ENCODE peak calls at places on chromosomes 7 and 10, in eight cellular contexts. H, N, I, U, G, J, A and F are unnamed samples.

GRCh38 chr7:41116817-41117216 is 586.1 kb downstream of the INHBA start:
- DNase-seq in U (no peak), A (no peak), H (no peak), J (no peak), G (no peak), N (no peak), I (no peak), F (no peak)

GRCh38 chr10:118504044-118504944 is 91.2 kb downstream of the PRLHR start:
- DNase-seq in H (peak), J (no peak), A (peak), N (no peak), I (no peak), U (peak), G (no peak), F (no peak)

GRCh38 chr10:72954596-72955569 is at the start of gene PLA2G12B:
- DNase-seq in U (no peak), I (no peak), H (no peak), G (no peak), N (no peak), A (no peak), J (peak), F (no peak)

GRCh38 chr7:80826520-80827237 is 92.2 kb downstream of the SEMA3C start:
- DNase-seq in N (no peak), H (peak), J (no peak), U (peak), G (no peak), A (peak), I (no peak), F (no peak)

GRCh38 chr7:139745330-139746143 is 32.3 kb downstream of the HIPK2 start:
- DNase-seq in G (no peak), H (no peak), U (no peak), J (no peak), I (no peak), A (no peak), N (peak), F (no peak)

GRCh38 chr7:2710901-2711551 is 23.0 kb downstream of the AMZ1 start:
- DNase-seq in N (no peak), U (peak), I (no peak), A (no peak), H (no peak), G (peak), J (no peak), F (no peak)

GRCh38 chr10:103969436-103969835 is 2.5 kb downstream of the SLK start:
- DNase-seq in G (no peak), U (no peak), I (no peak), N (no peak), H (no peak), A (no peak), J (no peak), F (peak)

GRCh38 chr7:37765872-37766525 is 82.4 kb upstream of the NME8 start:
- DNase-seq in I (no peak), A (no peak), J (no peak), G (peak), N (no peak), U (no peak), H (no peak), F (no peak)

GRCh38 chr10:99689461-99689860 is 30.2 kb downstream of the ENTPD7 start:
- DNase-seq in N (no peak), U (peak), A (no peak), H (no peak), I (no peak), J (no peak), G (no peak), F (no peak)

GRCh38 chr10:89702121-89702480 is 711 bp downstream of the KIF20B start:
- DNase-seq in N (no peak), H (no peak), A (no peak), U (peak), I (no peak), G (peak), J (no peak), F (peak)

GRCh38 chr10:123203393-123204126 is 49.4 kb downstream of the BUB3 start:
- DNase-seq in U (no peak), N (no peak), H (no peak), A (peak), I (no peak), G (no peak), J (no peak), F (no peak)

GRCh38 chr7:73439305-73439704 is 5.7 kb downstream of the FZD9 start:
- DNase-seq in G (no peak), U (no peak), H (no peak), N (no peak), I (no peak), A (no peak), J (no peak), F (no peak)

GRCh38 chr10:90834326-90834725 is 23.5 kb downstream of the HTR7 start:
- DNase-seq in U (no peak), J (no peak), A (no peak), G (no peak), H (no peak), I (no peak), N (no peak), F (no peak)

GRCh38 chr10:48466611-48467240 is 138.1 kb downstream of the ARHGAP22 start:
- DNase-seq in J (no peak), G (no peak), U (no peak), H (no peak), I (no peak), A (no peak), N (peak), F (no peak)

GRCh38 chr7:155206286-155207020 is 91.2 kb upstream of the INSIG1 start:
- DNase-seq in U (peak), N (no peak), I (peak), J (peak), G (peak), H (no peak), A (no peak), F (peak)

GRCh38 chr7:32036557-32036956 is 33.6 kb downstream of the PDE1C start:
- DNase-seq in N (no peak), I (no peak), H (no peak), J (no peak), G (no peak), A (no peak), U (peak), F (no peak)

DNA sequence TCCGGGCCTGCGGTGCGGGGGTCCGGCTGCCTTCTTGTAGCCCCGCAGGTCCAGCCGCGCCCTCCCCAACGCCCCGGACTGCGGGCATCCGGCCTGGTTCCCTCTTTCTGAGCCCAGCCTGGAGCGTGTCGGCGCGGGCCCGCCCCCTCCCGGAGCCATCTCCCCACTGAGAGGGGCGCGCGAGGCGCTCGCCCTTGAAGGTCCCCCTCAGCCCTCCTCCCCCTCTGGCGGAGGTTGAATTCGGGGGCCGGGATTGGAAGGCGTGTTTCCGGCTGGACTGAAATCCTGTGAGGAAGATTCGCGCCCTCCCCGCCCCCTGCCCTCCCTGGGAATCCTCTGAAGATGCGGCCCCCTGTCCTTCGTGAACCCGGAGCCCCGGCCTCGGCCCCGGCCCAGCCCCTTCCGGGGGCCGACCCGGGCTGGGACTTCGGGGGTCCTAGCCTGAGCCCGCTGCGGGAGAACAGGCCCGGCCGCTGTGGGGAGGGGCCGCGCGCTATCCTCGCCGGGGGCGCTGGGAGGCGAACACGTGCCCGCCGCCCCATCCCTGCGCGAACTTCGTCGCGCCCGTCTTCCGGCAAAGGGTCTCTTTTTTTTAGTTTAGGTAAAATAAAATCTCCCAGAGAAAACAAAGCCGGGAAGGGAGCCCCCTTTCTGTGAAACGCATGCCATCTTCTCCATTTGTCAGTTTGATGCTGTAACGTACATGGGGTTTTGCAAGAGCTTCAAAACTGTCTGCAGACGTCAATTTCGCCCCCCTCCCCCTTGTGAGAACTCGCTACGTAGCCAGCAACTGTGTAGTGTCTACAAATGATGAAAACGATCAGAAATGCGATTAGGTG is 636 bp downstream of the PDCD4 start:
- DNase-seq in G (no peak), J (peak), H (no peak), A (peak), U (peak), I (peak), N (peak), F (peak)
- TF ChIP-seq POLR2A in G (peak), J (no peak), H (no peak), A (peak), U (peak), I (no peak), N (no peak), F (peak)

GRCh38 chr7:94449151-94449725 is 54.5 kb downstream of the COL1A2 start:
- DNase-seq in U (peak), N (no peak), H (peak), J (no peak), G (peak), A (peak), I (peak), F (peak)

GRCh38 chr7:94445696-94446194 is 51.0 kb downstream of the COL1A2 start:
- DNase-seq in G (no peak), N (no peak), J (no peak), U (no peak), A (no peak), H (no peak), I (no peak), F (peak)

GRCh38 chr7:94444808-94445207 is 50.1 kb downstream of the COL1A2 start:
- DNase-seq in U (no peak), N (no peak), J (no peak), A (no peak), H (no peak), I (no peak), G (no peak), F (no peak)

GRCh38 chr7:94450044-94450697 is 55.5 kb downstream of the COL1A2 start:
- DNase-seq in H (no peak), N (no peak), G (no peak), U (no peak), I (no peak), J (no peak), A (no peak), F (no peak)

GRCh38 chr7:94446308-94446707 is 51.6 kb downstream of the COL1A2 start:
- DNase-seq in U (no peak), G (no peak), A (no peak), I (no peak), N (no peak), J (no peak), H (no peak), F (no peak)
- TF ChIP-seq POLR2A in U (no peak), G (no peak), A (no peak), I (no peak), N (no peak), J (no peak), H (no peak), F (no peak)

DNA sequence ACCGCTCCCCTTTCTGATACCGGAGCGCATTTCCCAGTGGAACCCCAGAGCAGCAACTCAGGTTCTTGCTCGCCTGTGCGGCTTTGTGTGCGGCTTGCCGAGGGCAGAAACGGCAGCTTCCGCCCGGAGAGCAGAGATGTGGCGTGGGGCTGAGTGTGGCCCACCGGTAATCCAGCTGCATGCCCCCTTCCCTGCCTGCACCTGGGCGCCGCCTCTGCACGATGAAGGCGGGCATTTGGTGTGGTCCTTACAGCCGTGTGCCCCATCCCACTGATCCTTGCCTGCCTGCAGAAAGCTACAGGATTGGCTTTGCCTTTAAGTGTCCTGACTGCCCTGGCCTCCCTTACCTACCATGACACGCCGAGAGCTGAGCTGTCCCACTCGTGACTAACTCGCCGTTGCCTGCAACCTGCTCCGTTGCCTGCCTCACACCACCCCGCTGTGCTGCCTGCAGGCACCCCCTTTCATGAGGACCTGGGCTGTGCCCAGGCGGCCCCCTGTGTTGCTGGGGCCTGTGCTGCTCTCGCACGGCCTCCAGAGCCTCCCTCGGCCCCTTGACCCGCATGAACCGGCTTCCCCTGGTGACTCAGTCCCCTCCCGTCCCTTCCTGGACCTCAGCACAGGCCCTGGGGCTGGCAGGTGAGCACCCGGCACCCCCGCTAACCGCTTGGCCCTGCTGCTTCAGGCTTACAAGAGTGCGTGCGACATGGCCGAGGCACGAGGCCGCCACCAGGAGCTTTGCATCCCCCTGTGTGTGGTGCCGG is 48.0 kb downstream of the PITRM1 start:
- DNase-seq in J (no peak), N (no peak), A (no peak), G (no peak), I (no peak), U (no peak), H (no peak), F (no peak)
- TF ChIP-seq POLR2A in J (no peak), N (no peak), A (no peak), G (no peak), I (no peak), U (no peak), H (no peak), F (no peak)

GRCh38 chr7:24917510-24918239 is 62.3 kb downstream of the OSBPL3 start:
- DNase-seq in N (no peak), I (no peak), J (no peak), G (no peak), A (no peak), H (no peak), U (peak), F (no peak)
- TF ChIP-seq POLR2A in N (no peak), I (no peak), J (no peak), G (no peak), A (no peak), H (no peak), U (no peak), F (no peak)

GRCh38 chr10:47384148-47384921 is at the start of gene ZNF488:
- DNase-seq in N (peak), U (peak), J (peak), A (peak), G (no peak), H (peak), I (peak), F (peak)
- TF ChIP-seq POLR2A in N (no peak), U (no peak), J (no peak), A (peak), G (no peak), H (peak), I (no peak), F (no peak)